ENCODE peak calls at places on chromosome 15, in four cellular contexts. F is fibroblast of lung, W is PC-3, G is H1. P is an unnamed sample.
A peak's percentile ranks its signal among the peaks of the same experiment; 100 is the strongest.

GRCh38 chr15:93047621-93048425 is 41.2 kb downstream of the RGMA start:
- DNase-seq in F (no peak), W (no peak), G (no peak), P (no peak)

GRCh38 chr15:33022629-33023028 is 171.9 kb downstream of the FMN1 start:
- DNase-seq in F (peak; percentile 78), W (peak; percentile 81), G (peak; percentile 52), P (peak; percentile 33)

GRCh38 chr15:49900036-49900435 is 219.0 kb downstream of the ATP8B4 start:
- DNase-seq in F (peak; percentile 64), W (no peak), G (no peak), P (no peak)

GRCh38 chr15:55993804-55994539 is 560 bp upstream of the NEDD4 start:
- DNase-seq in F (peak; percentile 65), W (peak; percentile 41), G (peak; percentile 57), P (peak; percentile 78)

GRCh38 chr15:83248944-83249343 is 35.5 kb downstream of the BNC1 start:
- DNase-seq in F (no peak), W (no peak), G (no peak), P (peak; percentile 63)

GRCh38 chr15:27339138-27339537 is 368.2 kb downstream of the GABRG3 start:
- DNase-seq in F (no peak), W (no peak), G (no peak), P (no peak)

GRCh38 chr15:26260517-26261133 is 397.5 kb upstream of the ATP10A start:
- DNase-seq in F (no peak), W (peak; percentile 35), G (peak; percentile 72), P (peak; percentile 81)

GRCh38 chr15:92268900-92269299 is 124.8 kb upstream of the ST8SIA2 start:
- DNase-seq in F (no peak), W (no peak), G (no peak), P (no peak)

GRCh38 chr15:84112025-84112424 is 123.5 kb upstream of the GOLGA6L4 start:
- DNase-seq in F (peak; percentile 22), W (peak; percentile 65), G (no peak), P (no peak)

GRCh38 chr15:74133071-74133702 is 2.8 kb downstream of the ISLR2 start:
- DNase-seq in F (no peak), W (no peak), G (peak; percentile 81), P (peak; percentile 57)

GRCh38 chr15:74132681-74133070 is 2.3 kb downstream of the ISLR2 start:
- DNase-seq in F (peak; percentile 55), W (no peak), G (peak; percentile 65), P (peak; percentile 39)

GRCh38 chr15:74130089-74130848 is at the start of gene ISLR2:
- DNase-seq in F (no peak), W (no peak), G (no peak), P (peak; percentile 67)

GRCh38 chr15:74130849-74131617 is 647 bp downstream of the ISLR2 start:
- DNase-seq in F (no peak), W (no peak), G (no peak), P (no peak)

GRCh38 chr15:74131618-74132191 is 1.3 kb downstream of the ISLR2 start:
- DNase-seq in F (no peak), W (no peak), G (no peak), P (no peak)
- TF ChIP-seq EZH2 in F (peak; percentile 55), W (no peak), G (no peak), P (no peak)

GRCh38 chr15:40931300-40932142 is 2.4 kb downstream of the DLL4 start:
- DNase-seq in F (no peak), W (no peak), G (no peak), P (no peak)
- H3K9ac ChIP-seq in F (no peak overlapping the region), W (no peak overlapping the region), G (no peak overlapping the region), P (no peak overlapping the region)

GRCh38 chr15:31292391-31293020 is 34.1 kb upstream of the KLF13 start:
- DNase-seq in F (no peak), W (no peak), G (peak; percentile 29), P (no peak)
- H3K4me1 ChIP-seq in F (no peaks in the 10 kb centered on the region), W (peaks cover 14% of the 10 kb centered on the region), G (peaks cover 2% of the 10 kb centered on the region), P (peaks cover 34% of the 10 kb centered on the region)

GRCh38 chr15:31392761-31393401 is 66.2 kb downstream of the KLF13 start:
- DNase-seq in F (no peak), W (no peak), G (peak; percentile 64), P (peak; percentile 56)

GRCh38 chr15:31391687-31392671 is 65.3 kb downstream of the KLF13 start:
- DNase-seq in F (peak; percentile 72), W (peak; percentile 25), G (peak; percentile 87), P (peak; percentile 81)

GRCh38 chr15:31396881-31397560 is 70.4 kb downstream of the KLF13 start:
- DNase-seq in F (peak; percentile 89), W (peak; percentile 70), G (peak; percentile 93), P (peak; percentile 92)

GRCh38 chr15:31390777-31391486 is 64.3 kb downstream of the KLF13 start:
- DNase-seq in F (no peak), W (no peak), G (no peak), P (no peak)

GRCh38 chr15:31393441-31394091 is 66.9 kb downstream of the KLF13 start:
- DNase-seq in F (no peak), W (no peak), G (no peak), P (no peak)
- TF ChIP-seq EZH2 in F (no peak), W (no peak), G (no peak), P (peak; percentile 66)

GRCh38 chr15:74937226-74937601 is 659 bp downstream of the COX5A start:
- DNase-seq in F (no peak), W (no peak), G (no peak), P (no peak)

GRCh38 chr15:74928771-74929198 is 9.1 kb downstream of the COX5A start:
- DNase-seq in F (no peak), W (no peak), G (no peak), P (no peak)

GRCh38 chr15:74937602-74938371 is at the start of gene COX5A:
- DNase-seq in F (peak; percentile 96), W (peak; percentile 96), G (peak; percentile 90), P (peak; percentile 96)

DNA sequence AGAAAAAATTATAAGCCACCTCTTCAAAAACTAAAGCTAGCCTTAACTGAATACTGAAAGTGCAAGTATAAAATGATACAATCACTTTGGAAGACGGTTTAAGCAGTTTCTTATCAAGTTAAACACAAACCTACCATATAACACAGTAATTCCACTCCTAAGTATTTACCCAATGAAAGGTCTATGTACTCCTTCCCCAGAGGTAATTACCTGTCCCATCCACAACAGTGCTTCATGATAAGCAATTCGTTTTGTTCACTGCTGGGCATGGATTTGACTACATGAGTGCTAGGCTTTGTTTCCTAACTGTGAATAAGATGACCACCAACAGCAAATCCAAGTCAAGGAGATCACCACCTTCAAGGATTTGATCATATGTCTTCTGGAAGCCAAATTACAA is 4.3 kb downstream of the COX5A start:
- DNase-seq in F (no peak), W (no peak), G (no peak), P (no peak)
- H3K9ac ChIP-seq in F (no peak overlapping the region), W (no peak overlapping the region), G (no peak overlapping the region), P (no peak overlapping the region)

GRCh38 chr15:40926659-40927496 is 2.3 kb upstream of the DLL4 start:
- DNase-seq in F (no peak), W (no peak), G (no peak), P (no peak)
- H3K4me1 ChIP-seq in F (peaks cover 11% of the 10 kb centered on the region), W (peaks cover 30% of the 10 kb centered on the region), G (peaks cover 3% of the 10 kb centered on the region), P (peaks cover 54% of the 10 kb centered on the region)

GRCh38 chr15:45116482-45117326 is 2.6 kb downstream of the DUOXA2 start:
- DNase-seq in F (no peak), W (no peak), G (peak; percentile 61), P (peak; percentile 12)
- TF ChIP-seq EZH2 in F (peak; percentile 84), W (no peak), G (peak; percentile 96), P (peak; percentile 78)

GRCh38 chr15:71823801-71824200 is 13.4 kb downstream of the NR2E3 start:
- DNase-seq in F (no peak), W (no peak), G (no peak), P (no peak)

GRCh38 chr15:71830981-71831380 is 20.6 kb downstream of the NR2E3 start:
- DNase-seq in F (no peak), W (no peak), G (no peak), P (no peak)

GRCh38 chr15:71822890-71823289 is 12.5 kb downstream of the NR2E3 start:
- DNase-seq in F (no peak), W (no peak), G (no peak), P (no peak)

GRCh38 chr15:71821547-71822129 is 11.3 kb downstream of the NR2E3 start:
- DNase-seq in F (no peak), W (no peak), G (no peak), P (no peak)

GRCh38 chr15:71826196-71826595 is 15.8 kb downstream of the NR2E3 start:
- DNase-seq in F (no peak), W (no peak), G (no peak), P (peak; percentile 29)
- H3K9ac ChIP-seq in F (no peak overlapping the region), W (no peak overlapping the region), G (no peak overlapping the region), P (no peak overlapping the region)

P was measured in neural progenitor cell.